ENCODE peak calls at places on chromosomes 4 and X, in five cellular contexts. Q is iris pigment epithelial cell; Y is upper lobe of right lung; R is CD4-positive, CD25-positive, alpha-beta regulatory T cell; O is EL. K is an unnamed sample.

GRCh38 chrX:10042055-10042454 is 74.9 kb downstream of the CLDN34 start:
- DNase-seq in O (no peak), Q (no peak), Y (no peak), R (no peak), K (no peak)

GRCh38 chrX:151153086-151153485 is 23.3 kb upstream of the GPR50 start:
- DNase-seq in O (peak; percentile 76), Q (peak; percentile 25), R (no peak), Y (no peak), K (no peak)

GRCh38 chrX:103513476-103514108 is 5.7 kb downstream of the RAB40A start:
- DNase-seq in Y (no peak), O (no peak), Q (no peak), R (no peak), K (no peak)

GRCh38 chrX:44451056-44451455 is 91.6 kb downstream of the FUNDC1 start:
- DNase-seq in R (no peak), Q (no peak), O (no peak), Y (no peak), K (no peak)

GRCh38 chr4:6387946-6388345 is 84.5 kb downstream of the PPP2R2C start:
- DNase-seq in R (no peak), Y (no peak), O (no peak), Q (no peak), K (no peak)

GRCh38 chr4:110480031-110480549 is 4.1 kb downstream of the ENPEP start:
- DNase-seq in O (peak; percentile 89), Y (no peak), R (no peak), Q (peak; percentile 80), K (no peak)

GRCh38 chr4:188246488-188246887 is 107.2 kb downstream of the TRIML1 start:
- DNase-seq in O (peak; percentile 2), Q (peak; percentile 16), R (no peak), Y (no peak), K (no peak)

GRCh38 chr4:135177323-135177722 is 975.7 kb upstream of the PABPC4L start:
- DNase-seq in R (no peak), O (peak; percentile 4), Y (no peak), Q (no peak), K (no peak)

GRCh38 chr4:6687947-6688878 is 5.5 kb upstream of the S100P start:
- DNase-seq in R (no peak), Y (no peak), Q (no peak), O (no peak), K (no peak)

GRCh38 chrX:153645151-153645550 is 1.9 kb upstream of the DUSP9 start:
- DNase-seq in Y (no peak), Q (no peak), O (no peak), R (no peak), K (no peak)

GRCh38 chr4:169492436-169493163 is 119.8 kb downstream of the NEK1 start:
- DNase-seq in Y (no peak), O (peak; percentile 50), R (peak; percentile 61), Q (peak; percentile 43), K (peak; percentile 0)

GRCh38 chr4:174340714-174341113 is 57.0 kb downstream of the CEP44 start:
- DNase-seq in Q (no peak), Y (no peak), R (no peak), O (peak; percentile 17), K (no peak)

K was measured in NCI-H1105.